ENCODE peak calls at places on chromosomes 16 and 17, in eight cellular contexts. D is SK-N-SH; S is cardiac muscle cell; C is ovary; E is pancreas; G is CD4-positive, alpha-beta memory T cell; Y is heart left ventricle; H is tibial nerve. N is an unnamed sample. For H3K27me3, the result is how much of the 10 kb centered on the place peaks cover.

GRCh38 chr17:11639736-11640510 is 41.7 kb downstream of the DNAH9 start:
- DNase-seq in S (no peak), C (no peak), Y (no peak), H (no peak), G (no peak), D (no peak), E (no peak), N (no peak)

GRCh38 chr16:83728518-83728917 is 79.3 kb upstream of the HSBP1 start:
- DNase-seq in D (no peak), S (no peak), H (no peak), E (no peak), G (no peak), Y (no peak), C (no peak), N (no peak)

GRCh38 chr17:66684256-66684655 is 150.7 kb upstream of the CACNG5 start:
- DNase-seq in D (no peak), E (no peak), C (no peak), S (no peak), H (no peak), G (no peak), Y (no peak), N (no peak)

GRCh38 chr16:2152695-2153506 is 2.7 kb upstream of the TRAF7 start:
- DNase-seq in H (no peak), G (peak), D (no peak), Y (peak), S (peak), C (no peak), E (peak), N (no peak)

GRCh38 chr17:42784811-42785592 is 4.6 kb downstream of the WNK4 start:
- DNase-seq in H (no peak), C (no peak), E (no peak), Y (no peak), D (peak), S (no peak), G (no peak), N (no peak)

GRCh38 chr17:40612510-40613244 is 34.9 kb downstream of the SMARCE1 start:
- DNase-seq in S (no peak), C (no peak), H (no peak), G (peak), Y (no peak), E (no peak), D (no peak), N (peak)

GRCh38 chr16:28309811-28310311 is 17.5 kb downstream of the SBK1 start:
- DNase-seq in C (no peak), S (no peak), D (no peak), H (no peak), Y (peak), E (no peak), G (peak), N (no peak)

GRCh38 chr17:77506371-77506991 is 365.7 kb downstream of the SEC14L1 start:
- DNase-seq in D (peak), G (no peak), E (no peak), Y (no peak), S (no peak), C (no peak), H (no peak), N (no peak)

GRCh38 chr16:66292241-66292935 is 74.1 kb upstream of the CDH5 start:
- DNase-seq in E (no peak), Y (no peak), D (no peak), G (no peak), S (no peak), C (no peak), H (no peak), N (no peak)

GRCh38 chr16:88121886-88122580 is 170.8 kb downstream of the BANP start:
- DNase-seq in G (no peak), E (no peak), Y (no peak), D (no peak), S (no peak), C (no peak), H (no peak), N (no peak)

GRCh38 chr17:7352559-7352889 is 562 bp downstream of the KCTD11 start:
- DNase-seq in H (no peak), D (no peak), C (no peak), S (no peak), E (no peak), Y (no peak), G (no peak), N (no peak)

GRCh38 chr17:73360961-73361761 is 49.4 kb upstream of the CDC42EP4 start:
- DNase-seq in S (no peak), D (no peak), G (no peak), Y (no peak), C (no peak), E (no peak), H (no peak), N (no peak)

GRCh38 chr17:32588982-32589381 is 102.2 kb downstream of the CDK5R1 start:
- DNase-seq in H (no peak), Y (no peak), C (no peak), D (peak), E (no peak), G (no peak), S (no peak), N (no peak)

GRCh38 chr17:10729334-10730193 is at the start of gene TMEM220:
- DNase-seq in H (peak), G (peak), D (peak), Y (peak), C (peak), E (peak), S (peak), N (peak)

GRCh38 chr16:84084570-84085270 is 32.0 kb downstream of the MBTPS1 start:
- DNase-seq in S (peak), H (no peak), Y (peak), E (peak), C (peak), D (peak), G (peak), N (no peak)

GRCh38 chr17:3385869-3386816 is at the start of gene OR3A2:
- DNase-seq in S (no peak), Y (no peak), G (peak), H (no peak), D (no peak), C (no peak), E (no peak), N (no peak)

GRCh38 chr17:9228408-9229159 is 207.3 kb downstream of the NTN1 start:
- DNase-seq in D (no peak), Y (peak), S (peak), E (no peak), H (no peak), G (no peak), C (no peak), N (no peak)

GRCh38 chr17:75151893-75152292 is 2.4 kb downstream of the JPT1 start:
- DNase-seq in S (no peak), Y (no peak), D (peak), H (no peak), C (no peak), E (no peak), G (no peak), N (no peak)

GRCh38 chr17:68289473-68289872 is 1.5 kb downstream of the SLC16A6 start:
- DNase-seq in H (no peak), Y (no peak), S (no peak), C (no peak), E (no peak), G (no peak), D (no peak), N (no peak)

GRCh38 chr17:48491527-48492273 is 39.1 kb downstream of the HOXB1 start:
- DNase-seq in D (no peak), S (no peak), E (no peak), H (no peak), Y (no peak), C (no peak), G (no peak), N (no peak)
- H3K27me3 ChIP-seq in D (half or more), S (under half), E (under half), H (under half), Y (under half), C (under half), G (under half), N (half or more)

GRCh38 chr17:44967907-44968224 is 237 bp downstream of the C1QL1 start:
- DNase-seq in E (no peak), G (no peak), S (no peak), C (no peak), H (no peak), D (no peak), Y (no peak), N (no peak)
- H3K27me3 ChIP-seq in E (under half), G (under half), S (under half), C (under half), H (under half), D (under half), Y (under half), N (under half)

DNA sequence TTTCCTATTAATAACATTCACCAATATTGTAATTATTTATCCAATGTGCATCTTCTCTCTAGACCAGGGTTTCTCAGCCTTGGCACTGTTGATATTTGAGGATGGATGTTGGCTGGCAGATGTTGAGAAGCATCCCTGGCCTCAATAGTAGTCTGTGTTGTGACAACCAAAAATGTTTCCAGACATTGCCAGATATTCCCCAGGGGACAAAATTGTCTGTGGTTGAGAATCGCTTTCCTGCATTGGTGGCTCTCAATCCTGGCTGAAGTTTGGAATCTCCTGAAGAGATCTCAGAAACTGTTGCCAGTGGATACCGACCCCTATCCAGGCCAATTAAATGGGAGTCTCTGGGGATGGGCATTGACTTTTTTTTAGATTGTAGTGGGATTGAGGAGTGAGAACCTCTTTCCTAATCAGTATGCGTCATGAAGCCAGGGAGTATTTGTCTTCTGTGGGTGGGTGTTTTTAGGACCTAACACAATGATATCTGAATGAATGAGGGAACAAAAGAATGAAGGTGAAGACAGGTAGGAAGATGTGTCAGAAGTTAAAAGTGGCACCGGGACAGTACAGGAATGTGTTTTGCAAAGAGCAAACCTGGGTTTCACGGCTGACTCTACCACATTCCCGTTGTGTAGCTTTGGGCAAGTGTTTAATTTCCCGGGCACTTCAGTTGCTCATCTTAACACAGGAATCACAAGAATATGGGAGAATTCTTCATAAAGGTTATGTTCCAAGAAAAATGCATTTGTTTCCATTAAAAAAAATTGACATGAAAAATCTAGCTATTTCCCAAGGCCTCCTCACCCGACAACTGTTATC is 24.3 kb downstream of the HSD17B2 start:
- DNase-seq in E (no peak), G (no peak), H (no peak), S (no peak), Y (no peak), D (no peak), C (no peak), N (no peak)
- H3K27me3 ChIP-seq in E (under half), G (under half), H (under half), S (under half), Y (under half), D (under half), C (under half), N (under half)

GRCh38 chr16:26985100-26986065 is 81.3 kb upstream of the C16orf82 start:
- DNase-seq in C (no peak), E (no peak), H (no peak), G (no peak), D (no peak), Y (no peak), S (no peak), N (no peak)

GRCh38 chr16:26987631-26988030 is 79.1 kb upstream of the C16orf82 start:
- DNase-seq in S (peak), C (no peak), G (no peak), Y (no peak), H (no peak), D (no peak), E (no peak), N (no peak)

GRCh38 chr16:26992661-26993365 is 73.9 kb upstream of the C16orf82 start:
- DNase-seq in C (no peak), H (no peak), G (no peak), S (no peak), E (no peak), Y (no peak), D (no peak), N (no peak)

GRCh38 chr16:26983426-26983825 is 83.3 kb upstream of the C16orf82 start:
- DNase-seq in C (no peak), Y (no peak), E (no peak), D (no peak), S (no peak), H (no peak), G (no peak), N (no peak)

GRCh38 chr16:26988186-26988585 is 78.5 kb upstream of the C16orf82 start:
- DNase-seq in D (no peak), G (no peak), Y (no peak), E (no peak), C (no peak), S (no peak), H (no peak), N (no peak)
- H3K27me3 ChIP-seq in D (under half), G (under half), Y (under half), E (under half), C (under half), S (under half), H (under half), N (under half)

GRCh38 chr17:55271223-55271571 is 6.4 kb downstream of the HLF start:
- DNase-seq in D (no peak), H (no peak), C (no peak), Y (no peak), S (no peak), E (no peak), G (no peak), N (no peak)
- H3K27me3 ChIP-seq in D (under half), H (under half), C (under half), Y (under half), S (under half), E (under half), G (under half), N (under half)

GRCh38 chr17:78967782-78968362 is 11.9 kb downstream of the LGALS3BP start:
- DNase-seq in G (no peak), Y (no peak), E (no peak), S (no peak), D (no peak), C (no peak), H (no peak), N (no peak)
- H3K27me3 ChIP-seq in G (under half), Y (under half), E (under half), S (under half), D (under half), C (under half), H (under half), N (under half)

DNA sequence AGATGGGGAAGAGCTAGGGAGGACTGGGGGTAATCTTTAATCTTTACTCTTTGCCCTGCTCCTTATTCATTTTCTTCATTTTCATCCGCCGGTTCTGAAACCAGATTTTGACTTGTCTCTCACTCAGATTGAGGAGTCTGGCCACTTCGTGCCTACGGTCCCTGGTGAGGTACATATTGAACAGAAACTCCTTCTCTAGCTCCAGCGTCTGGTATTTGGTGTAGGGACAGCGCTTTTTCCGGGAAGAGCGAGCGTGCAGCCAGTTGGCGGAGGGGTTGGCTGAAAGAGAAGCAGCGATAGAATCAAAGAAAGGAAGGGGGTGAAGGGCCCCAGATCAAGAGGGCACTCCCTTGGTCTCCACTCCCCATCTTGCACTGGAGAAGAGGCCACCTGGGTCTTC is 3.3 kb downstream of the HOXB9 start:
- DNase-seq in Y (no peak), H (no peak), E (no peak), G (no peak), D (no peak), S (no peak), C (no peak), N (no peak)
- H3K27me3 ChIP-seq in Y (half or more), H (under half), E (under half), G (half or more), D (half or more), S (half or more), C (under half), N (half or more)

GRCh38 chr16:81553080-81553813 is 108.6 kb downstream of the CMIP start:
- DNase-seq in C (no peak), D (peak), H (no peak), E (no peak), S (no peak), G (no peak), Y (peak), N (no peak)
- H3K27me3 ChIP-seq in C (under half), D (under half), H (under half), E (under half), S (under half), G (under half), Y (under half), N (under half)

GRCh38 chr16:56636616-56637413 is 1.7 kb upstream of the MT1A start:
- DNase-seq in Y (no peak), S (no peak), E (no peak), H (no peak), C (no peak), G (no peak), D (no peak), N (no peak)

GRCh38 chr16:56632848-56633365 is 448 bp downstream of the MT1M start:
- DNase-seq in H (no peak), D (no peak), G (no peak), C (no peak), Y (no peak), S (no peak), E (no peak), N (no peak)

GRCh38 chr16:56635441-56635967 is 3.0 kb upstream of the MT1A start:
- DNase-seq in E (no peak), D (peak), S (no peak), H (no peak), G (no peak), C (no peak), Y (no peak), N (no peak)

GRCh38 chr16:56633535-56633934 is 1.1 kb downstream of the MT1M start:
- DNase-seq in C (no peak), H (no peak), S (no peak), D (no peak), E (no peak), Y (no peak), G (no peak), N (no peak)

DNA sequence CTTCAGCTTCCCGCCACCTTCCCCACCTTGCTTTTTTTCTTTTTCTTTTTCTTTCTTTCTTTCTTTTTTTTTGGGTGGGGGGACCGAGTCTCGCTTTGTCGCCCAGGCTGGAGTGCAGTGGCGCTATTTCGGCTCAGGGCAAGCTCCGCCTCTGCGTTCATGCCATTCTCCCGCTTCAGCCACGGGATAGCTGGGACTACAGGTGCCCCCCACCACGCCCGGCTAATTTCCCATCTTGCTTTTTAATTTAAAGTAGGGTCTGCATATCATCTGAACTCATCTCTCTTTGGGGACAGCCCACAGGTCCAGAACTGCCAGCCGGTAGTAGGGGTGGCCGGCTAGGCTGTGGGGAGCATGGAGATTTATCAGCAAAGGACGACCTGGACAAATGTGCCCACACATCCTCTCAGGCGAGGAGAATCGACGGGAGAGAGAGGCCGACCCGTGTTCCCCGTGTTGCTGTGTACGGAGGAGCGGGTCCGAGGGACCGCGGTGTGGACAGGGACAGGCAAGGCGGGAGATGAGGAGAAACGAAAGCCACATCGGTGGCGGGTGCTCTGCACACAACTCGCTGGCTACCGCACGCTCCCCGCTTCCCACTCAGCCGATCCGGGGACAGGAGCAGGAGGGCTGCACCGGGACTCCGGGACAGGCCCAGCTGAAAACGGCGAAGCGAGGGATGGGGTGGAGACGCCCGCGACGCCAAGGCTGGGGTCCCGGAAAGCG is 2.4 kb downstream of the MT1M start:
- DNase-seq in C (no peak), S (no peak), G (no peak), E (no peak), H (no peak), Y (no peak), D (peak), N (no peak)
- H3K27me3 ChIP-seq in C (under half), S (half or more), G (half or more), E (under half), H (under half), Y (under half), D (under half), N (under half)

DNA sequence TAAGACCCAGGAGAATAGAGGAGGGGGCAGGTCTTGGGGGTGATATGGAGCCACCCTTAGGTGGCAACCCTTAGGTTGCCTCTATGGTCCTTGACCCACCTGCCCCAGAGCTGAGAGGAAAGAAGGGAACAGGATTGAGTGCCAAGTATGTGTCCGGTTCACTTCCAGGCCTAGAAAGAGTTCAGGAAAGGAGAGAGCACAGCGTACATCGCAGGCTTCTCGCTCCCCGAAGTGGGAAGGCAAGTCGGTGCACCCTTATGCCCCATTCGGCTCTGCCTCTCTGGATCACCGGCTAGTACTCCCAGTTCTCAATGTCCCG is 631 bp downstream of the SP6 start:
- DNase-seq in D (no peak), C (no peak), G (no peak), E (no peak), S (no peak), H (no peak), Y (no peak), N (no peak)
- H3K27me3 ChIP-seq in D (half or more), C (under half), G (half or more), E (under half), S (half or more), H (under half), Y (half or more), N (half or more)

N was measured in dorsolateral prefrontal cortex.